ENCODE peak calls at places on chromosomes 16 and 17, in four cellular contexts. T is fibroblast of villous mesenchyme, B is prostate gland, A is NB4. Q is an unnamed sample.

GRCh38 chr17:47620503-47621245 is 29.0 kb upstream of the KPNB1 start:
- DNase-seq in T (no peak), B (no peak), A (no peak), Q (no peak)

GRCh38 chr17:17125136-17126084 is 80.7 kb downstream of the PLD6 start:
- DNase-seq in T (no peak), B (no peak), A (peak), Q (no peak)

GRCh38 chr17:79799538-79800324 is 2.9 kb upstream of the CBX8 start:
- DNase-seq in T (no peak), B (no peak), A (peak), Q (no peak)

GRCh38 chr17:55584055-55584685 is 72.9 kb upstream of the SMIM36 start:
- DNase-seq in T (peak), B (no peak), A (peak), Q (peak)

GRCh38 chr17:16516594-16517018 is 24.6 kb upstream of the LRRC75A start:
- DNase-seq in T (peak), B (no peak), A (peak), Q (peak)

GRCh38 chr16:2474877-2475412 is at the start of gene TBC1D24:
- DNase-seq in T (peak), B (peak), A (peak), Q (peak)

GRCh38 chr17:38897671-38898290 is 27.6 kb upstream of the LASP1NB start:
- DNase-seq in T (no peak), B (no peak), A (no peak), Q (no peak)

GRCh38 chr17:74738051-74738996 is 1.3 kb downstream of the RAB37 start:
- DNase-seq in T (no peak), B (no peak), A (peak), Q (no peak)

GRCh38 chr17:63479495-63480184 is 2.8 kb downstream of the ACE start:
- DNase-seq in T (no peak), B (no peak), A (no peak), Q (no peak)

GRCh38 chr16:11025120-11025531 is 80.8 kb downstream of the CLEC16A start:
- DNase-seq in T (peak), B (no peak), A (no peak), Q (no peak)

GRCh38 chr17:76008208-76008607 is 7.6 kb downstream of the CDK3 start:
- DNase-seq in T (no peak), B (no peak), A (no peak), Q (no peak)

GRCh38 chr17:9225305-9226101 is 204.2 kb downstream of the NTN1 start:
- DNase-seq in T (no peak), B (no peak), A (no peak), Q (no peak)

GRCh38 chr17:76989519-76989918 is 121.3 kb downstream of the MGAT5B start:
- DNase-seq in T (no peak), B (no peak), A (no peak), Q (no peak)

GRCh38 chr16:80803341-80804060 is 897 bp downstream of the CDYL2 start:
- DNase-seq in T (peak), B (peak), A (peak), Q (no peak)

GRCh38 chr17:4536259-4536741 is 18.9 kb downstream of the MYBBP1A start:
- DNase-seq in T (peak), B (no peak), A (peak), Q (no peak)
- H3K4me3 ChIP-seq in T (peak), B (no peak), A (no peak), Q (no peak)

GRCh38 chr16:6643083-6643686 is 689.5 kb upstream of the RBFOX1 start:
- DNase-seq in T (peak), B (peak), A (peak), Q (peak)
- TF ChIP-seq CTCF in T (peak), B (peak), A (peak), Q (peak)

GRCh38 chr16:75494184-75494583 is 1.1 kb downstream of the CHST6 start:
- DNase-seq in T (no peak), B (no peak), A (no peak), Q (no peak)
- H3K4me3 ChIP-seq in T (no peak), B (no peak), A (no peak), Q (no peak)

GRCh38 chr17:61574542-61575351 is 16.3 kb downstream of the NACA2 start:
- DNase-seq in T (peak), B (peak), A (peak), Q (peak)
- TF ChIP-seq CTCF in T (peak), B (peak), A (no peak), Q (peak)

DNA sequence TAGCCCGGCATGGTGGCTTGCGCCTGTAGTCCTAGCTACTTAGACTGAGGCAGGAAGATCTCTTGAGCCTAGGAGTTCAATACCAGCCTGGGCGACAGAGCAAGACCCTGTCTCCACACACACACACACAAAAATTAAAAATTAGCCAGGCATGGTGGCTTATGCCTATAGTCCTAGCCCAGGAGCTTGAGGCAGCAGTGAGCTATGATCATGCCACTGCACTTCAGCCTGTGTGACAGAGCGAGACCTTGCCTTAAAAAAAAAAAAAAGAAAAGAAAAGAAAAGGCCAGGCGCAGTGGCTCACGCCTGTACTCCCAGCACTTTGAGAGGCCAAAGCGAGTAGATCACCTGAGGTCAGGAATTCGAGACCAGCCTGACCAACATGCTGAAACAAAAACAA is 23.9 kb downstream of the C17orf75 start:
- DNase-seq in T (no peak), B (no peak), A (no peak), Q (no peak)
- H3K4me3 ChIP-seq in T (no peak), B (no peak), A (no peak), Q (no peak)

GRCh38 chr17:50806141-50806643 is 29.2 kb upstream of the WFIKKN2 start:
- DNase-seq in T (no peak), B (no peak), A (no peak), Q (no peak)
- TF ChIP-seq CTCF in T (no peak), B (no peak), A (peak), Q (no peak)

GRCh38 chr17:78253946-78254672 is 22.7 kb downstream of the TMEM235 start:
- DNase-seq in T (peak), B (peak), A (peak), Q (peak)

GRCh38 chr17:78252701-78253635 is 21.5 kb downstream of the TMEM235 start:
- DNase-seq in T (no peak), B (no peak), A (no peak), Q (no peak)

GRCh38 chr17:78251773-78252103 is 20.3 kb downstream of the TMEM235 start:
- DNase-seq in T (no peak), B (no peak), A (no peak), Q (no peak)

GRCh38 chr17:78250891-78251772 is 19.7 kb downstream of the TMEM235 start:
- DNase-seq in T (peak), B (peak), A (peak), Q (peak)

DNA sequence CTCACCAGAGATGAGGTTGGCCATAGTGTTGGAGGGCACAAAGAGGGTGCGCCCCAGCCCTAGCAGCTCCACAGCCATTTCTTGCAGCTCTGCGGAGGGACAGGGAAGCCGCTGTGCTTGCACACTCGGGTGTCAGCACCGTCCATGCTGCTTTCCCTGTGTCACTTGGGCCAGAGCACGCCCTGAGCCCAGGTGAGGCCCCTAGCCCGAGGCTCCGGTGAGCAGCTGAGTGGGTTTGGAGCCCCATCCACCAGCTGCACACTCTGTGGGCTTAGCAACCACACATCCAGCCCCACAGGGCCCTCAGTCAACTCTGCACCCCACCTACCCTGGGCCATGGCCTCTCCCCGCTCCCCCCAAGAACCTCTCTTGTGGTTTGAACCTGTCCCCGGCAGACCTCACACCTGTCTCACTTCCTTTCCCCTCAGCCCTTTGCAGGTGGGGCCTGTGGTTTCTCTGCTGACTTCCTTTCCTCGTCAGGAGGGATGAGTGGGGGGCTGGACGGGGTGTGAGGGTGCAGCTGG is 20.7 kb downstream of the TMEM235 start:
- DNase-seq in T (no peak), B (no peak), A (no peak), Q (no peak)
- H3K4me3 ChIP-seq in T (no peak), B (no peak), A (no peak), Q (no peak)